ENCODE peak calls at places on chromosome 15, in four cellular contexts. One of them, this sample, is unnamed.

GRCh38 chr15:37106490-37107001 is 6.2 kb upstream of the MEIS2 start:
- DNase-seq in H1: peak; percentile 72
- DNase-seq in K562: peak; percentile 65
- DNase-seq in HepG2: no peak
- DNase-seq in this sample: no peak

GRCh38 chr15:99096894-99097426 is 7.9 kb upstream of the SYNM start:
- DNase-seq in H1: no peak
- DNase-seq in HepG2: no peak
- DNase-seq in K562: no peak
- DNase-seq in this sample: no peak

GRCh38 chr15:29872716-29873115 is 50.4 kb upstream of the TJP1 start:
- DNase-seq in H1: no peak
- DNase-seq in HepG2: no peak
- DNase-seq in K562: no peak
- DNase-seq in this sample: no peak

GRCh38 chr15:46450112-46450809 is 815.4 kb downstream of the SQOR start:
- DNase-seq in HepG2: peak; percentile 71
- DNase-seq in H1: no peak
- DNase-seq in K562: no peak
- DNase-seq in this sample: no peak

GRCh38 chr15:74402873-74403589 is 30.7 kb downstream of the SEMA7A start:
- DNase-seq in HepG2: no peak
- DNase-seq in H1: no peak
- DNase-seq in K562: no peak
- DNase-seq in this sample: peak; percentile 82

GRCh38 chr15:57649138-57649537 is 57.4 kb upstream of the POLR2M start:
- DNase-seq in HepG2: no peak
- DNase-seq in K562: no peak
- DNase-seq in H1: no peak
- DNase-seq in this sample: no peak

GRCh38 chr15:39054128-39054732 is 489.6 kb upstream of the RASGRP1 start:
- DNase-seq in K562: no peak
- DNase-seq in H1: no peak
- DNase-seq in HepG2: no peak
- DNase-seq in this sample: no peak

GRCh38 chr15:44545934-44546802 is 9.2 kb downstream of the EIF3J start:
- DNase-seq in H1: no peak
- DNase-seq in K562: no peak
- DNase-seq in HepG2: no peak
- DNase-seq in this sample: peak; percentile 41

GRCh38 chr15:60006203-60006782 is 2.2 kb downstream of the FOXB1 start:
- DNase-seq in H1: peak; percentile 85
- DNase-seq in K562: peak; percentile 47
- DNase-seq in HepG2: no peak
- DNase-seq in this sample: no peak

GRCh38 chr15:85125056-85125661 is 143.5 kb downstream of the PDE8A start:
- DNase-seq in H1: no peak
- DNase-seq in K562: no peak
- DNase-seq in HepG2: no peak
- DNase-seq in this sample: no peak

GRCh38 chr15:83106994-83107840 is at the start of gene TM6SF1:
- DNase-seq in HepG2: no peak
- DNase-seq in H1: peak; percentile 63
- DNase-seq in K562: peak; percentile 46
- DNase-seq in this sample: no peak

GRCh38 chr15:56042982-56043980 is 49.9 kb upstream of the NEDD4 start:
- DNase-seq in H1: no peak
- DNase-seq in HepG2: peak; percentile 52
- DNase-seq in K562: no peak
- DNase-seq in this sample: peak; percentile 13

GRCh38 chr15:62067448-62068044 is 769 bp downstream of the C2CD4A start:
- DNase-seq in HepG2: no peak
- DNase-seq in K562: no peak
- DNase-seq in H1: peak; percentile 70
- DNase-seq in this sample: no peak

GRCh38 chr15:96625251-96625650 is 294.8 kb downstream of the NR2F2 start:
- DNase-seq in K562: no peak
- DNase-seq in H1: no peak
- DNase-seq in HepG2: no peak
- DNase-seq in this sample: no peak

GRCh38 chr15:51332211-51333147 is 5.9 kb downstream of the CYP19A1 start:
- DNase-seq in H1: no peak
- DNase-seq in K562: no peak
- DNase-seq in HepG2: no peak
- DNase-seq in this sample: no peak

GRCh38 chr15:89790206-89790605 is 14.1 kb downstream of the MESP2 start:
- DNase-seq in HepG2: no peak
- DNase-seq in H1: no peak
- DNase-seq in K562: no peak
- DNase-seq in this sample: no peak

GRCh38 chr15:64845183-64845611 is 3.5 kb downstream of the PLEKHO2 start:
- DNase-seq in HepG2: no peak
- DNase-seq in K562: no peak
- DNase-seq in H1: no peak
- DNase-seq in this sample: no peak

GRCh38 chr15:63628123-63628822 is 31.1 kb downstream of the FBXL22 start:
- DNase-seq in HepG2: no peak
- DNase-seq in K562: no peak
- DNase-seq in H1: no peak
- DNase-seq in this sample: no peak

DNA sequence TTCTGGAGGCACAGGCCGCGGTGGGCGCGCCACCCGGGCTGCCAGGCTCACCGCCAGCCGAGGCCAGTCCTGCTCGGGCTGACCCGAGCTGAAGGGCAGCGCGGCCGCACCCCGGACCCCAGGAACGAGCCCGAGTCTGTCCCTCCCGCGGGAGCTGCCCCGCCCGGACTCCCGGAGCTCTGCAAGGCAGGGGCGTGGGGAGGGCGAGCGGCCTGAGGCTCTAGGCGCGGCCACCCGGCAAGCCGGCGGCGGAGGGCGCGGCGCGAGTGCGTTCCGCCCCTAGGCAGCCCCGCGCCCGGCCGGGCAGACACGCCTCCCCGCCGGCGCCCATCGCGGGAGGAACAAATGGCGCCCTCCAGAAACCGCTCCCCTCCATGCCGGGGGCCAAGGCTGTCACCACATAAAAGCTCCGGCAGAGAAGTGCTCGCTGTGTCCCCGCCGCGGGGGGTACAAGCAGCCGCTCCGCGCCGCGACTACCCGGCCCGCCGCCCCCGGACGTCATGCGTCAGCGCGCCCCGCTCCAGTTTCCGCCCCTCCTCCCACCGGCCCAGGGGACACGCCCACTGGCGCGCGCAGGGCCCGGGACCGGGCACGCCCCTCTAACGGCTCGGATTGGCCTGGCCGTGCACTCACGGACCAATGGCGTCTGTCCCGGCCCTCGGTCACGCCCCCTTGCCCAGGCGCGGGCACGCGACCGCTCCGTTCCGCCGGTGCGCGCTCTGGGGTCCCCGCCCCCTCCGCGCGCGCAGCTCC is 483 bp upstream of the KLF13 start:
- DNase-seq in K562: peak; percentile 97
- DNase-seq in H1: peak; percentile 99
- DNase-seq in HepG2: peak; percentile 89
- DNase-seq in this sample: peak; percentile 92
- H3K9ac ChIP-seq in K562: peak overlapping the region; percentile 92
- H3K9ac ChIP-seq in H1: no peak overlapping the region
- H3K9ac ChIP-seq in HepG2: peak overlapping the region; percentile 82
- H3K9ac ChIP-seq in this sample: peak overlapping the region; percentile 96

GRCh38 chr15:69823223-69823907 is 274.4 kb downstream of the TLE3 start:
- DNase-seq in K562: peak; percentile 35
- DNase-seq in HepG2: no peak
- DNase-seq in H1: no peak
- DNase-seq in this sample: no peak
- TF ChIP-seq CREB1 in K562: no peak
- TF ChIP-seq CREB1 in HepG2: no peak
- TF ChIP-seq CREB1 in H1: no peak
- TF ChIP-seq CREB1 in this sample: no peak

GRCh38 chr15:100880139-100880896 is 687 bp downstream of the ALDH1A3 start:
- DNase-seq in K562: no peak
- DNase-seq in HepG2: no peak
- DNase-seq in H1: peak; percentile 75
- DNase-seq in this sample: no peak
- H3K9ac ChIP-seq in K562: no peak overlapping the region
- H3K9ac ChIP-seq in HepG2: no peak overlapping the region
- H3K9ac ChIP-seq in H1: no peak overlapping the region
- H3K9ac ChIP-seq in this sample: no peak overlapping the region

DNA sequence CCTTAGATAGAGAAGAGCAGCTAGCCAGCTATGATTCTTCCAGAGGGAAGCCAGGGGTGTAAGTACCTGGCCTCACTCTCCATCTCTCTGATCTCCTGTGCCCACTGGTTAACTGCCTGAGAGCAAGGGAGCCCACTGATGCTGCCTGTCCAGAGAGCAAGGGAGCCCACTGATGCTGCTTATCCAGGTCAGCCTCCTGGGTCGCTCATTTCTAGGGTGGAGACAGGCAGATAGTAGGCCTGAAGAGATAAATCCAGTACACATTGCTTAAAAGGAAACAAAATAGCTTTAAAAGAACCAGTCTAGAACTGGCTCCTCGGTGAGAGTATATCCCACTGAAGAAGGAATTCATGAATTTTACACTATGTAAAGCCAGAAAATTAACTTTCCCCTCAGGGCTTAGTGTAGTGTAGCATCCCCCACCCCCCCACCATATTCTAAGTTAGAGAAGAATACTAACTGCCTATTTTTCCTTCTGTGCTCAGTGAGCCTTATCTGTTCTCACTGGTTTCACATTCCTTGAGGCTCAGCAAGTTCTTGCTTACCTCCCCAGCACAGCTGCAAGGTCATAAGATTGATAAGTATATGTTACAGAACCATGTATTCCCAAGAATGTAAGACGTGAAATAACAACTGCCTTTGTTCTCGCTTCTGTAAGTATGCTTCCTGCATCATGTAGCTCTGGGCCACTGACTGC is 30.5 kb upstream of the NOX5 start:
- DNase-seq in HepG2: no peak
- DNase-seq in K562: peak; percentile 84
- DNase-seq in H1: no peak
- DNase-seq in this sample: no peak
- TF ChIP-seq CREB1 in HepG2: no peak
- TF ChIP-seq CREB1 in K562: no peak
- TF ChIP-seq CREB1 in H1: no peak
- TF ChIP-seq CREB1 in this sample: no peak

GRCh38 chr15:81003023-81003350 is 2.3 kb downstream of the TLNRD1 start:
- DNase-seq in HepG2: no peak
- DNase-seq in K562: no peak
- DNase-seq in H1: no peak
- DNase-seq in this sample: no peak
- H3K9ac ChIP-seq in HepG2: no peak overlapping the region
- H3K9ac ChIP-seq in K562: no peak overlapping the region
- H3K9ac ChIP-seq in H1: no peak overlapping the region
- H3K9ac ChIP-seq in this sample: no peak overlapping the region